ENCODE peak calls at places on chromosomes 4 and X, in ten cellular contexts. One of them, this sample, is unnamed.

GRCh38 chr4:26065833-26066232 is 151.8 kb downstream of the SMIM20 start:
- DNase-seq in tibial artery: no peak
- DNase-seq in effector CD4-positive, alpha-beta T cell: no peak
- DNase-seq in left lobe of liver: no peak
- DNase-seq in DMS153: no peak
- DNase-seq in ELR: peak; percentile 60
- DNase-seq in frontal cortex: no peak
- DNase-seq in lung: no peak
- DNase-seq in activated T-cell treated with anti-CD3 and anti-CD28 coated beads for 24 hours: no peak
- DNase-seq in fibroblast of mammary gland: peak; percentile 29
- DNase-seq in this sample: no peak

GRCh38 chr4:83112678-83113428 is 1.7 kb downstream of the PLAC8 start:
- DNase-seq in tibial artery: no peak
- DNase-seq in effector CD4-positive, alpha-beta T cell: no peak
- DNase-seq in left lobe of liver: no peak
- DNase-seq in DMS153: peak; percentile 27
- DNase-seq in ELR: peak; percentile 95
- DNase-seq in frontal cortex: no peak
- DNase-seq in lung: no peak
- DNase-seq in activated T-cell treated with anti-CD3 and anti-CD28 coated beads for 24 hours: no peak
- DNase-seq in fibroblast of mammary gland: no peak
- DNase-seq in this sample: no peak

GRCh38 chr4:148443550-148444295 is 1.5 kb upstream of the NR3C2 start:
- DNase-seq in tibial artery: peak; percentile 48
- DNase-seq in effector CD4-positive, alpha-beta T cell: peak; percentile 18
- DNase-seq in left lobe of liver: peak; percentile 59
- DNase-seq in DMS153: no peak
- DNase-seq in ELR: peak; percentile 32
- DNase-seq in frontal cortex: no peak
- DNase-seq in lung: no peak
- DNase-seq in activated T-cell treated with anti-CD3 and anti-CD28 coated beads for 24 hours: peak; percentile 7
- DNase-seq in fibroblast of mammary gland: no peak
- DNase-seq in this sample: no peak

GRCh38 chr4:88005086-88005485 is 2.3 kb upstream of the PKD2 start:
- DNase-seq in tibial artery: peak; percentile 77
- DNase-seq in effector CD4-positive, alpha-beta T cell: no peak
- DNase-seq in left lobe of liver: no peak
- DNase-seq in DMS153: no peak
- DNase-seq in ELR: no peak
- DNase-seq in frontal cortex: no peak
- DNase-seq in lung: no peak
- DNase-seq in activated T-cell treated with anti-CD3 and anti-CD28 coated beads for 24 hours: no peak
- DNase-seq in fibroblast of mammary gland: peak; percentile 72
- DNase-seq in this sample: no peak

GRCh38 chr4:155025762-155026457 is 182.5 kb upstream of the NPY2R start:
- DNase-seq in tibial artery: no peak
- DNase-seq in effector CD4-positive, alpha-beta T cell: no peak
- DNase-seq in left lobe of liver: peak; percentile 63
- DNase-seq in DMS153: no peak
- DNase-seq in ELR: peak; percentile 47
- DNase-seq in frontal cortex: no peak
- DNase-seq in lung: peak; percentile 31
- DNase-seq in activated T-cell treated with anti-CD3 and anti-CD28 coated beads for 24 hours: no peak
- DNase-seq in fibroblast of mammary gland: peak; percentile 25
- DNase-seq in this sample: peak; percentile 58

GRCh38 chr4:112355662-112356061 is 58.5 kb downstream of the ALPK1 start:
- DNase-seq in tibial artery: no peak
- DNase-seq in effector CD4-positive, alpha-beta T cell: no peak
- DNase-seq in left lobe of liver: no peak
- DNase-seq in DMS153: no peak
- DNase-seq in ELR: no peak
- DNase-seq in frontal cortex: no peak
- DNase-seq in lung: no peak
- DNase-seq in activated T-cell treated with anti-CD3 and anti-CD28 coated beads for 24 hours: no peak
- DNase-seq in fibroblast of mammary gland: no peak
- DNase-seq in this sample: no peak

GRCh38 chrX:81174286-81174685 is 27.4 kb downstream of the HMGN5 start:
- DNase-seq in tibial artery: no peak
- DNase-seq in effector CD4-positive, alpha-beta T cell: no peak
- DNase-seq in left lobe of liver: no peak
- DNase-seq in DMS153: peak; percentile 5
- DNase-seq in ELR: peak; percentile 34
- DNase-seq in frontal cortex: peak; percentile 5
- DNase-seq in lung: no peak
- DNase-seq in activated T-cell treated with anti-CD3 and anti-CD28 coated beads for 24 hours: no peak
- DNase-seq in fibroblast of mammary gland: peak; percentile 32
- DNase-seq in this sample: no peak

GRCh38 chr4:16801356-16801755 is 97.1 kb downstream of the LDB2 start:
- DNase-seq in tibial artery: no peak
- DNase-seq in effector CD4-positive, alpha-beta T cell: no peak
- DNase-seq in left lobe of liver: no peak
- DNase-seq in DMS153: no peak
- DNase-seq in ELR: peak; percentile 31
- DNase-seq in frontal cortex: no peak
- DNase-seq in lung: no peak
- DNase-seq in activated T-cell treated with anti-CD3 and anti-CD28 coated beads for 24 hours: no peak
- DNase-seq in fibroblast of mammary gland: no peak
- DNase-seq in this sample: no peak

GRCh38 chr4:110155632-110156031 is 42.8 kb downstream of the ELOVL6 start:
- DNase-seq in tibial artery: no peak
- DNase-seq in effector CD4-positive, alpha-beta T cell: no peak
- DNase-seq in left lobe of liver: no peak
- DNase-seq in DMS153: no peak
- DNase-seq in ELR: no peak
- DNase-seq in frontal cortex: no peak
- DNase-seq in lung: no peak
- DNase-seq in activated T-cell treated with anti-CD3 and anti-CD28 coated beads for 24 hours: no peak
- DNase-seq in fibroblast of mammary gland: peak; percentile 62
- DNase-seq in this sample: no peak

GRCh38 chr4:2797188-2797544 is 4.3 kb downstream of the SH3BP2 start:
- DNase-seq in tibial artery: peak; percentile 18
- DNase-seq in effector CD4-positive, alpha-beta T cell: no peak
- DNase-seq in left lobe of liver: peak; percentile 73
- DNase-seq in DMS153: no peak
- DNase-seq in ELR: no peak
- DNase-seq in frontal cortex: no peak
- DNase-seq in lung: no peak
- DNase-seq in activated T-cell treated with anti-CD3 and anti-CD28 coated beads for 24 hours: no peak
- DNase-seq in fibroblast of mammary gland: no peak
- DNase-seq in this sample: no peak

GRCh38 chr4:1960170-1960825 is 48.5 kb downstream of the NELFA start:
- DNase-seq in tibial artery: no peak
- DNase-seq in effector CD4-positive, alpha-beta T cell: no peak
- DNase-seq in left lobe of liver: no peak
- DNase-seq in DMS153: no peak
- DNase-seq in ELR: peak; percentile 25
- DNase-seq in frontal cortex: no peak
- DNase-seq in lung: no peak
- DNase-seq in activated T-cell treated with anti-CD3 and anti-CD28 coated beads for 24 hours: no peak
- DNase-seq in fibroblast of mammary gland: peak; percentile 18
- DNase-seq in this sample: no peak

GRCh38 chr4:114864060-114864459 is 249.4 kb downstream of the NDST4 start:
- DNase-seq in tibial artery: no peak
- DNase-seq in effector CD4-positive, alpha-beta T cell: no peak
- DNase-seq in left lobe of liver: no peak
- DNase-seq in DMS153: no peak
- DNase-seq in ELR: no peak
- DNase-seq in frontal cortex: no peak
- DNase-seq in lung: no peak
- DNase-seq in activated T-cell treated with anti-CD3 and anti-CD28 coated beads for 24 hours: no peak
- DNase-seq in fibroblast of mammary gland: no peak
- DNase-seq in this sample: no peak

GRCh38 chr4:9924750-9925149 is 96.5 kb downstream of the SLC2A9 start:
- DNase-seq in tibial artery: no peak
- DNase-seq in effector CD4-positive, alpha-beta T cell: no peak
- DNase-seq in left lobe of liver: no peak
- DNase-seq in DMS153: no peak
- DNase-seq in ELR: peak; percentile 2
- DNase-seq in frontal cortex: no peak
- DNase-seq in lung: no peak
- DNase-seq in activated T-cell treated with anti-CD3 and anti-CD28 coated beads for 24 hours: no peak
- DNase-seq in fibroblast of mammary gland: no peak
- DNase-seq in this sample: no peak

GRCh38 chr4:19927381-19927780 is 324.3 kb upstream of the SLIT2 start:
- DNase-seq in tibial artery: no peak
- DNase-seq in effector CD4-positive, alpha-beta T cell: no peak
- DNase-seq in left lobe of liver: no peak
- DNase-seq in DMS153: no peak
- DNase-seq in ELR: peak; percentile 26
- DNase-seq in frontal cortex: no peak
- DNase-seq in lung: no peak
- DNase-seq in activated T-cell treated with anti-CD3 and anti-CD28 coated beads for 24 hours: no peak
- DNase-seq in fibroblast of mammary gland: no peak
- DNase-seq in this sample: no peak

GRCh38 chr4:5921981-5922380 is 29.1 kb upstream of the CRMP1 start:
- DNase-seq in tibial artery: no peak
- DNase-seq in effector CD4-positive, alpha-beta T cell: no peak
- DNase-seq in left lobe of liver: no peak
- DNase-seq in DMS153: no peak
- DNase-seq in ELR: no peak
- DNase-seq in frontal cortex: no peak
- DNase-seq in lung: no peak
- DNase-seq in activated T-cell treated with anti-CD3 and anti-CD28 coated beads for 24 hours: no peak
- DNase-seq in fibroblast of mammary gland: no peak
- DNase-seq in this sample: no peak

GRCh38 chr4:150072906-150073714 is 5.1 kb upstream of the DCLK2 start:
- DNase-seq in tibial artery: no peak
- DNase-seq in effector CD4-positive, alpha-beta T cell: no peak
- DNase-seq in left lobe of liver: no peak
- DNase-seq in DMS153: no peak
- DNase-seq in ELR: peak; percentile 47
- DNase-seq in frontal cortex: no peak
- DNase-seq in lung: no peak
- DNase-seq in activated T-cell treated with anti-CD3 and anti-CD28 coated beads for 24 hours: no peak
- DNase-seq in fibroblast of mammary gland: peak; percentile 96
- DNase-seq in this sample: no peak

GRCh38 chr4:16000708-16001483 is 37.9 kb upstream of the FGFBP2 start:
- DNase-seq in tibial artery: no peak
- DNase-seq in effector CD4-positive, alpha-beta T cell: no peak
- DNase-seq in left lobe of liver: no peak
- DNase-seq in DMS153: no peak
- DNase-seq in ELR: no peak
- DNase-seq in frontal cortex: no peak
- DNase-seq in lung: no peak
- DNase-seq in activated T-cell treated with anti-CD3 and anti-CD28 coated beads for 24 hours: no peak
- DNase-seq in fibroblast of mammary gland: no peak
- DNase-seq in this sample: no peak

GRCh38 chr4:7266525-7267292 is 74.4 kb downstream of the SORCS2 start:
- DNase-seq in tibial artery: no peak
- DNase-seq in effector CD4-positive, alpha-beta T cell: no peak
- DNase-seq in left lobe of liver: no peak
- DNase-seq in DMS153: no peak
- DNase-seq in ELR: peak; percentile 98
- DNase-seq in frontal cortex: no peak
- DNase-seq in lung: no peak
- DNase-seq in activated T-cell treated with anti-CD3 and anti-CD28 coated beads for 24 hours: no peak
- DNase-seq in fibroblast of mammary gland: peak; percentile 92
- DNase-seq in this sample: no peak

GRCh38 chr4:162061214-162061613 is 102.6 kb downstream of the FSTL5 start:
- DNase-seq in tibial artery: no peak
- DNase-seq in effector CD4-positive, alpha-beta T cell: no peak
- DNase-seq in left lobe of liver: no peak
- DNase-seq in DMS153: no peak
- DNase-seq in ELR: peak; percentile 41
- DNase-seq in frontal cortex: no peak
- DNase-seq in lung: no peak
- DNase-seq in activated T-cell treated with anti-CD3 and anti-CD28 coated beads for 24 hours: no peak
- DNase-seq in fibroblast of mammary gland: no peak
- DNase-seq in this sample: no peak